ENCODE peak calls at places on chromosomes 12 and 14, in seven cellular contexts. V, X, O, F, H, A and W are unnamed samples.

GRCh38 chr14:60981626-60982455 is 796 bp downstream of the SLC38A6 start:
- DNase-seq in O (peak), V (no peak), F (no peak), A (peak), X (no peak), H (peak), W (peak)

GRCh38 chr12:104720346-104721064 is 237.6 kb downstream of the SLC41A2 start:
- DNase-seq in X (peak), H (no peak), F (peak), V (peak), O (peak), A (no peak), W (no peak)

GRCh38 chr14:102840801-102841528 is 63.7 kb downstream of the TRAF3 start:
- DNase-seq in V (no peak), H (no peak), A (no peak), O (no peak), X (no peak), F (no peak), W (no peak)

GRCh38 chr12:12265571-12266388 is 1.1 kb downstream of the LRP6 start:
- DNase-seq in O (peak), V (no peak), F (no peak), X (no peak), H (no peak), A (peak), W (no peak)

GRCh38 chr14:92646952-92647461 is 101.4 kb downstream of the LGMN start:
- DNase-seq in H (no peak), X (no peak), O (no peak), A (no peak), F (no peak), V (no peak), W (no peak)

GRCh38 chr12:21852251-21852650 is 77.7 kb upstream of the KCNJ8 start:
- DNase-seq in F (no peak), O (no peak), H (no peak), A (no peak), V (no peak), X (no peak), W (no peak)

GRCh38 chr14:76644875-76645518 is 116.3 kb upstream of the VASH1 start:
- DNase-seq in A (peak), X (no peak), V (no peak), O (peak), H (no peak), F (no peak), W (peak)

GRCh38 chr14:32087173-32087861 is 10.2 kb downstream of the ARHGAP5 start:
- DNase-seq in V (no peak), X (no peak), A (no peak), O (no peak), F (no peak), H (peak), W (peak)

GRCh38 chr14:69300601-69301221 is 40.8 kb downstream of the GALNT16 start:
- DNase-seq in H (no peak), X (no peak), O (no peak), F (peak), A (no peak), V (no peak), W (no peak)

GRCh38 chr14:98293527-98293926 is 978.5 kb downstream of the BCL11B start:
- DNase-seq in F (no peak), H (no peak), V (no peak), X (no peak), A (no peak), O (no peak), W (no peak)

GRCh38 chr12:3326850-3327780 is 163.9 kb upstream of the PRMT8 start:
- DNase-seq in V (no peak), H (no peak), X (no peak), A (no peak), O (no peak), F (no peak), W (no peak)

GRCh38 chr12:124524231-124524925 is 43.0 kb downstream of the NCOR2 start:
- DNase-seq in V (no peak), O (no peak), X (no peak), H (peak), F (no peak), A (no peak), W (no peak)

GRCh38 chr14:106872619-106873446 is 1346.5 kb downstream of the TMEM121 start:
- DNase-seq in X (peak), A (peak), V (peak), F (no peak), H (peak), O (peak), W (peak)

GRCh38 chr14:103521438-103521961 is 1.1 kb downstream of the CKB start:
- DNase-seq in A (no peak), H (peak), O (no peak), X (no peak), F (no peak), V (no peak), W (no peak)

GRCh38 chr12:124428136-124428791 is 133.4 kb downstream of the RFLNA start:
- DNase-seq in O (peak), X (no peak), H (no peak), V (no peak), F (no peak), A (peak), W (no peak)

GRCh38 chr14:64702493-64703392 is 1.5 kb upstream of the PLEKHG3 start:
- DNase-seq in A (no peak), X (peak), V (peak), H (peak), F (peak), O (no peak), W (no peak)